ENCODE peak calls at places on chromosome 2, in four cellular contexts. Y is foreskin melanocyte; O is stimulated activated CD4-positive, alpha-beta T cell treated with anti-CD3 and anti-CD28 coated beads, Interleukin-4, amount 100 ng/mL, for 4 hours; X is dorsolateral prefrontal cortex. P is an unnamed sample.

GRCh38 chr2:29844713-29845320 is 76.6 kb downstream of the ALK start:
- DNase-seq in Y (no peak), O (no peak), X (no peak), P (no peak)

GRCh38 chr2:241112592-241112991 is 10.5 kb upstream of the MTERF4 start:
- DNase-seq in Y (no peak), O (no peak), X (no peak), P (no peak)

GRCh38 chr2:162317910-162318279 is 589 bp downstream of the IFIH1 start:
- DNase-seq in Y (no peak), O (peak; percentile 9), X (no peak), P (peak; percentile 33)

GRCh38 chr2:111919794-111920608 is 21.6 kb downstream of the MERTK start:
- DNase-seq in Y (no peak), O (no peak), X (peak; percentile 42), P (no peak)

GRCh38 chr2:44620189-44620990 is 258.6 kb downstream of the CAMKMT start:
- DNase-seq in Y (no peak), O (no peak), X (no peak), P (no peak)

GRCh38 chr2:863732-864450 is 86.8 kb upstream of the SNTG2 start:
- DNase-seq in Y (no peak), O (no peak), X (no peak), P (no peak)

GRCh38 chr2:227783404-227784138 is 30.1 kb upstream of the CCL20 start:
- DNase-seq in Y (no peak), O (no peak), X (no peak), P (no peak)

GRCh38 chr2:163465440-163465839 is 270.4 kb downstream of the FIGN start:
- DNase-seq in Y (no peak), O (no peak), X (no peak), P (no peak)

GRCh38 chr2:238947920-238948710 is 100.2 kb downstream of the TWIST2 start:
- DNase-seq in Y (no peak), O (no peak), X (peak; percentile 23), P (no peak)

GRCh38 chr2:138104071-138104470 is 139.8 kb downstream of the HNMT start:
- DNase-seq in Y (no peak), O (no peak), X (no peak), P (no peak)

GRCh38 chr2:62478093-62478580 is 27.9 kb downstream of the TMEM17 start:
- DNase-seq in Y (peak; percentile 65), O (no peak), X (no peak), P (no peak)

GRCh38 chr2:102967451-102967850 is 205.6 kb downstream of the TMEM182 start:
- DNase-seq in Y (no peak), O (no peak), X (no peak), P (no peak)

GRCh38 chr2:5449867-5450266 is 242.3 kb upstream of the SOX11 start:
- DNase-seq in Y (no peak), O (no peak), X (no peak), P (no peak)

GRCh38 chr2:206379321-206379720 is 64.0 kb upstream of the ADAM23 start:
- DNase-seq in Y (no peak), O (no peak), X (no peak), P (no peak)

GRCh38 chr2:224360801-224361251 is 41.1 kb downstream of the FAM124B start:
- DNase-seq in Y (no peak), O (no peak), X (no peak), P (no peak)

GRCh38 chr2:237714690-237715458 is 83.7 kb upstream of the RBM44 start:
- DNase-seq in Y (no peak), O (no peak), X (no peak), P (no peak)

GRCh38 chr2:9112079-9112721 is 94.4 kb upstream of the ASAP2 start:
- DNase-seq in Y (no peak), O (no peak), X (no peak), P (no peak)

GRCh38 chr2:121837596-121837995 is 82.1 kb downstream of the TSN start:
- DNase-seq in Y (no peak), O (no peak), X (no peak), P (no peak)

GRCh38 chr2:1995987-1996386 is 251.7 kb upstream of the PXDN start:
- DNase-seq in Y (no peak), O (no peak), X (no peak), P (no peak)

GRCh38 chr2:18178736-18179349 is 300.4 kb downstream of the KCNS3 start:
- DNase-seq in Y (peak; percentile 42), O (no peak), X (no peak), P (no peak)

GRCh38 chr2:38722271-38723115 is 28.7 kb downstream of the SRSF7 start:
- DNase-seq in Y (no peak), O (peak; percentile 56), X (peak; percentile 4), P (no peak)

GRCh38 chr2:127103243-127104165 is 3.5 kb downstream of the BIN1 start:
- DNase-seq in Y (no peak), O (no peak), X (peak; percentile 77), P (no peak)

GRCh38 chr2:23386422-23387220 is 1.6 kb downstream of the KLHL29 start:
- DNase-seq in Y (no peak), O (peak; percentile 27), X (no peak), P (no peak)

GRCh38 chr2:185208261-185208660 is 530.3 kb upstream of the FSIP2 start:
- DNase-seq in Y (peak; percentile 11), O (no peak), X (no peak), P (no peak)

GRCh38 chr2:163641986-163642385 is 93.8 kb downstream of the FIGN start:
- DNase-seq in Y (no peak), O (no peak), X (no peak), P (no peak)

GRCh38 chr2:42297322-42297936 is 63.6 kb downstream of the COX7A2L start:
- DNase-seq in Y (no peak), O (no peak), X (no peak), P (no peak)

GRCh38 chr2:223580951-223581350 is 21.2 kb downstream of the SCG2 start:
- DNase-seq in Y (peak; percentile 66), O (no peak), X (no peak), P (no peak)

GRCh38 chr2:101574622-101575021 is 99.7 kb upstream of the RFX8 start:
- DNase-seq in Y (no peak), O (no peak), X (no peak), P (no peak)

GRCh38 chr2:228700638-228701037 is 519.2 kb upstream of the SPHKAP start:
- DNase-seq in Y (peak; percentile 1), O (no peak), X (no peak), P (no peak)

GRCh38 chr2:155377931-155378444 is 679.5 kb downstream of the KCNJ3 start:
- DNase-seq in Y (no peak), O (no peak), X (no peak), P (no peak)

GRCh38 chr2:134774786-134775641 is 56.2 kb upstream of the TMEM163 start:
- DNase-seq in Y (no peak), O (no peak), X (no peak), P (no peak)

GRCh38 chr2:199485732-199486335 is 28.1 kb upstream of the SATB2 start:
- DNase-seq in Y (peak; percentile 24), O (no peak), X (peak; percentile 77), P (no peak)

GRCh38 chr2:20365249-20365817 is 14.7 kb upstream of the PUM2 start:
- DNase-seq in Y (no peak), O (no peak), X (no peak), P (no peak)

GRCh38 chr2:142857247-142858154 is 20.0 kb upstream of the KYNU start:
- DNase-seq in Y (no peak), O (no peak), X (no peak), P (no peak)

GRCh38 chr2:170375192-170375591 is 197.2 kb downstream of the MYO3B start:
- DNase-seq in Y (peak; percentile 51), O (no peak), X (no peak), P (no peak)

GRCh38 chr2:239979243-239980023 is 45.7 kb downstream of the NDUFA10 start:
- DNase-seq in Y (no peak), O (no peak), X (peak; percentile 72), P (no peak)

GRCh38 chr2:18611604-18612003 is 22.2 kb upstream of the NT5C1B start:
- DNase-seq in Y (no peak), O (no peak), X (no peak), P (no peak)